ENCODE peak calls at places on chromosome 5, in four cellular contexts. P is A549, C is K562, M is HepG2. W is an unnamed sample.

GRCh38 chr5:68086857-68087256 is 128.7 kb upstream of the PIK3R1 start:
- DNase-seq in P (no peak), M (no peak), C (no peak), W (no peak)

GRCh38 chr5:63439537-63439936 is 522.7 kb downstream of the HTR1A start:
- DNase-seq in P (no peak), M (no peak), C (no peak), W (no peak)

GRCh38 chr5:137800700-137801411 is 46.7 kb upstream of the HNRNPA0 start:
- DNase-seq in C (no peak), M (peak), P (no peak), W (no peak)

GRCh38 chr5:22651355-22651754 is 201.8 kb downstream of the CDH12 start:
- DNase-seq in M (no peak), P (no peak), C (no peak), W (no peak)

GRCh38 chr5:156677963-156678362 is 172.1 kb upstream of the PPP1R2B start:
- DNase-seq in C (no peak), M (no peak), P (no peak), W (no peak)

GRCh38 chr5:170169996-170170395 is 62.8 kb upstream of the C5orf58 start:
- DNase-seq in P (no peak), C (no peak), M (no peak), W (no peak)

GRCh38 chr5:76074487-76074886 is 8.7 kb upstream of the SV2C start:
- DNase-seq in C (peak), P (no peak), M (peak), W (peak)

GRCh38 chr5:160173-160510 is 31.2 kb upstream of the LRRC14B start:
- DNase-seq in M (no peak), P (no peak), C (no peak), W (no peak)

GRCh38 chr5:24804221-24804681 is 159.5 kb upstream of the CDH10 start:
- DNase-seq in C (no peak), P (no peak), M (no peak), W (no peak)

GRCh38 chr5:172941067-172941516 is 18.1 kb upstream of the RPL26L1 start:
- DNase-seq in M (no peak), C (no peak), P (no peak), W (no peak)

GRCh38 chr5:31225118-31225517 is 31.6 kb downstream of the CDH6 start:
- DNase-seq in P (no peak), C (no peak), M (no peak), W (no peak)

GRCh38 chr5:31413030-31413812 is 118.7 kb downstream of the DROSHA start:
- DNase-seq in P (no peak), M (no peak), C (no peak), W (no peak)

GRCh38 chr5:137462816-137463520 is 36.2 kb downstream of the SPOCK1 start:
- DNase-seq in C (no peak), P (no peak), M (no peak), W (no peak)

GRCh38 chr5:11504083-11504785 is 400.0 kb downstream of the CTNND2 start:
- DNase-seq in C (no peak), M (no peak), P (no peak), W (no peak)

GRCh38 chr5:129945031-129945430 is 40.8 kb downstream of the CHSY3 start:
- DNase-seq in C (no peak), P (no peak), M (no peak), W (no peak)

GRCh38 chr5:34598177-34598794 is 57.8 kb upstream of the RAI14 start:
- DNase-seq in M (no peak), C (no peak), P (peak), W (no peak)
- TF ChIP-seq MYC in M (no peak), C (no peak), P (no peak), W (no peak)

DNA sequence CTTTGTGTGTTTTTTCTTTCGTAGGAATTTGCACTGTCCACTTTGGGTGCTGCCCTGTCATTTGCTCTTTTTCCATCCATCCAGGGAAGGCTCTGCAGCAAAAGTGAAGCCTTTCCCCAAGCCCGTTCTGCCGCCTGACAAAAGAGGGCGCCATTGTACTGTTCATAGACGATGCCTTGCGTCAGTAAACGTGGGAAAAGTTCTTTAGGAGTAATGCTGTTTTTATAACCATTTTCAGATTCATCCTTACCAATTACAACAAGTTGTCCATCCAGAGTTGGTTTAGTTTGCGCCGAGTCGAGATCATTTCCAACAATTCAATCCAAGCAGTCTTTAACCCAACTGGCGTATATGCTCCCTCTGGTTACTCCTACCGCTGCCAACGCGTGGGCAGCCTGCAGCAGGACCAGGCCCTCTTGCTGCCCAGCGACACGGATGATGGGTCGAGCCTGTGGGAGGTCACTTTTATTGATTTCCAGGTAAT is 34.3 kb upstream of the RPS23 start:
- DNase-seq in M (peak), C (peak), P (peak), W (peak)
- TF ChIP-seq MYC in M (no peak), C (no peak), P (no peak), W (no peak)

DNA sequence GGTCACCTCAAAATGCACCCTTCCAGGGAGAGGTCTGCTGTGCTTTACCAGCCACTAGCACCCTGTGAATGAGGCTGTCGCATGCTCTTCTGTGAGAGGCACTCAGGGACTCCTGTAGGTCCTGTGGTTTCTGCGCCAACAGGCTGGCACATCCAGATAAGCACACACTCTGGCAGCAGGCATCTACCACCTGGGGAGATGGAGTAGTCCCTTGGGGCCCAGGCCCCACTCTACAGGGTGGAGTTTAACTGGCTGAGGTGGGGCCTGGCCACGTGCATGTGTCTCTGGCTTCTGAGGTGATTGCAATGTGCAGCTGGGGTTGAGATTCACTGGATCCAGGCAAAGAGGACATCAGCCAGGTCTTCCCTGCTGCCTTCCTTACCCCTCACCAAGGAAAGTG is 32.3 kb downstream of the TMEM174 start:
- DNase-seq in P (no peak), M (no peak), C (no peak), W (no peak)
- TF ChIP-seq MYC in P (no peak), M (no peak), C (no peak), W (no peak)

GRCh38 chr5:4989121-4989520 is 151.0 kb upstream of the ADAMTS16 start:
- DNase-seq in M (no peak), P (peak), C (no peak), W (no peak)
- TF ChIP-seq MYC in M (no peak), P (no peak), C (no peak), W (no peak)

GRCh38 chr5:55484531-55484930 is 50.2 kb downstream of the PLPP1 start:
- DNase-seq in C (no peak), P (no peak), M (no peak), W (no peak)
- TF ChIP-seq MYC in C (no peak), P (no peak), M (no peak), W (no peak)

DNA sequence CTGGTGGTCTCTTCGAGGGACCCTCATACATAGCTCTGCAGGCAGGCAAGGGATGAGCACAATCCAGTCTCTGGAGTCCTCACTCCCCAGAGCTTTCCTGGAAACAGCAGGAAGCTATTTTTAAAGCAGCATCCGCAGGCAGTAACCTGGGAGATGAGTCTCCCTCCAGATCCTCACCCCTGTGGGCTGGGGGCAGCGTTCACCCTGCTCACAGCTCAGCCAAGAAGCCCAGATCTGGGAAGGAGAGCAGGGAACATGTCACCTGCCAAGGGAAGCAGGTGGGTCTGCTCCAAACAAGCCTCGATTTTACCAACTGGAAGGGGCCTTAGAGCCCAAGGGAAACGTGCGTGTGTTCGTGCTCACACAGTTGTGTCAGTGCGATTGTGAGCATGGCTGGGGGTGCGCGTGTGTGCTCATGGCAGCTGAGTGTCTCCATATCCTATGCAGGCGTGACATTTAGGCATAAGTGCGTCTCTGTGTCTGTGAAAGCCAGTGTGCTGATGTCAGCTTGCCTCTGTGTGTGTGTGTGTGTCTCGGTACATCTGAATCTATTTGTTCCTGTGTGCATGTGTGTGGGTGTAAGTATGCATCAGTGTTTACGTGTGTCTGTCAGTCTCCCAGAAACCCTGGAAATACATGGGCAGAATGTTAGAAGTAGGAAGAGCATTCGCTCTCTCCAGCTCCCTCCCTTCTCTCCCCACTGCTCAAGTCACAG is 40.6 kb upstream of the CPLX2 start:
- DNase-seq in C (no peak), M (no peak), P (no peak), W (no peak)
- TF ChIP-seq MYC in C (no peak), M (no peak), P (no peak), W (no peak)

DNA sequence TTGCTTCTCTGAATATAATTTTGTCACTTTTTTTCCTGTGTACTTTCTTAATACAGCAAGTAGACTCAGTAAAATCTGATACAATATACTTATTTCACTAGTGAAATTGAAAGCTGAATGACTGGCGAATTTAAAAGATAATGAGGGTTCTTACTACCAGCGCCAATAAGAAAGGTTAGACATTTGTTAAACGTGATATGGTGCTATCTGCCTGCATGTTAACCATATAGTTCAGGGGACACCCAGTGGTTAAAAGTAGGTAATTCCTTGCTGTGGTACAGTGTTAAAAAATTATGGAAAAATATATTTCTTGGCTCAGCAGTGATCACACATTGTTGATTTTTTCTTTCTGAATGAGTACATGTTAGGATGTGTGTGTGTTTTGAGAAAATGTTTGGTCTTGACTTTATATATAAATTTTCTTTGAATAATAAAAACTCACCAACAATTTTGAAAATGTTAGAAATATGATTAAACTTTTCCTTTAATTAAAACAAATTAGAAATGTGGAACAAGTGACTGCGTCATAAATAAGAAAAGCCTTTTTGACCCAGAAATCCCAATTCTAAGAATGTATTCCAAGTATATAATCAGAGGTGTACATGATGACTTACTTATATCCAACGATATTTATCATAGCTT is 25.8 kb downstream of the CAST start:
- DNase-seq in P (peak), C (peak), M (peak), W (peak)
- TF ChIP-seq MYC in P (no peak), C (no peak), M (no peak), W (no peak)

GRCh38 chr5:146105477-146105876 is at the start of gene PLAC8L1:
- DNase-seq in M (no peak), C (no peak), P (no peak), W (no peak)

GRCh38 chr5:146109379-146109778 is 4.0 kb upstream of the PLAC8L1 start:
- DNase-seq in C (no peak), M (no peak), P (no peak), W (peak)

GRCh38 chr5:146111409-146111808 is 6.0 kb upstream of the PLAC8L1 start:
- DNase-seq in M (no peak), P (no peak), C (peak), W (no peak)

GRCh38 chr5:146103594-146103993 is 1.8 kb downstream of the PLAC8L1 start:
- DNase-seq in M (no peak), P (no peak), C (no peak), W (peak)

DNA sequence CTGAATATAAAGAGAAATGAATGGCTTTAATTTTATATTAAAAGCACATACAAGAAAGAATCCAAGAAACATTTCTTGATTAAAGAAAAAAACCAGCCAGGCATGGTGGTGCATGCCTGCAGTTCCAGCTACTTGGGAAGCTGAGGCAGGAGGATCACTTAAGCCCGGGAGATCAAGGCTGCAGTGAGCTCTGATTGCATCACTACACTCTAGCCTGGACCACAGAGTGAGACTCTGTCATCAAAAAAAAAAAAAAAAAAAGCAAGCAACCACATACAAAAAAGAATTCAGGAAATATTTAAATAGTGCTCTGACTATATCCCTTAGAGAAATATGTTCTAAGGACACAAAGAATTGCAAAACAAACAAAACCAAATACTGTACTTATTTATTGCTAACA is 2.5 kb upstream of the PLAC8L1 start:
- DNase-seq in P (no peak), M (no peak), C (no peak), W (no peak)
- TF ChIP-seq MYC in P (no peak), M (no peak), C (no peak), W (no peak)

GRCh38 chr5:96610747-96611146 is 51.4 kb upstream of the CAST start:
- DNase-seq in C (no peak), M (no peak), P (no peak), W (no peak)

GRCh38 chr5:96616801-96617200 is 45.4 kb upstream of the CAST start:
- DNase-seq in M (no peak), P (no peak), C (no peak), W (no peak)

GRCh38 chr5:96615223-96615622 is 47.0 kb upstream of the CAST start:
- DNase-seq in M (no peak), P (no peak), C (no peak), W (no peak)

GRCh38 chr5:96609369-96609768 is 52.8 kb upstream of the CAST start:
- DNase-seq in C (no peak), P (no peak), M (no peak), W (no peak)

DNA sequence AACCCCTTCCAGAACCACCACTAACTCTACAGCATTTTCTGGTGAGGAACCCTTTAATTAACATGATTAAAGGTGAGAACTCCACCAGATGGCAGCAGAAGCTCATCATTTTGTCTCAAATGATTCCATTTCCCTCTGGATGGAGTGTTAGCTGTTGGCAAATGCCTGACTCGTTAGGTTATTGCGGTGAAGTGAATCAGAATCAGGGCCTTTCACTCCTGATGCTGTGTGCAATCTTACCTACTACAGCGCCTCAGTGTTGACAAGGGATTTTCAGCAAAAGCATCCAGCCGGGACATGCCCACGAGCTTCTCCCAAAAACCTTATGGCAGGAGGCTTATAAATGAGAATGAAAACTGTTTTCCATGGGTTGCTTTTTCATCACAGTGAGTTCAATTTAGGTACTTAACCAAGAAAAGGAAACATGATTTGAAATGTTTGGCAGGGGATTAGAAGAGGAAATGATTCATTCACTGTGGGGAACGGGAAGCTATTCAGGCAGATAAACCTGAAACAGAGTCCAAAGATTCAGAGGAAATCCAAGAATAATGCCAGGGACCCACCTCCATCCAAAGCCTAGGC is 48.0 kb upstream of the CAST start:
- DNase-seq in P (peak), M (peak), C (peak), W (peak)
- TF ChIP-seq MYC in P (no peak), M (no peak), C (no peak), W (no peak)